ENCODE peak calls at places on chromosomes 1 and 21, in eight cellular contexts. One of them, this sample, is unnamed.

GRCh38 chr1:218346391-218347204 is 1.5 kb downstream of the TGFB2 start:
- DNase-seq in activated CD4-positive, CD25-positive, alpha-beta regulatory T cell treated with anti-CD3 and anti-CD28 coated beads, Interleukin-2, amount 50 U/mL, for 72 hours: no peak
- DNase-seq in activated naive CD4-positive, alpha-beta T cell treated with Interleukin-2 at 50 U/mL for 16 hours: peak; percentile 6
- DNase-seq in lung: no peak
- DNase-seq in NCI-H1105: peak; percentile 43
- DNase-seq in progenitor cell of endocrine pancreas: no peak
- DNase-seq in uterus: peak; percentile 47
- DNase-seq in T-helper 9 cell: no peak
- DNase-seq in this sample: no peak

GRCh38 chr1:103525114-103525606 is 339 bp upstream of the RNPC3 start:
- DNase-seq in progenitor cell of endocrine pancreas: no peak
- DNase-seq in activated naive CD4-positive, alpha-beta T cell treated with Interleukin-2 at 50 U/mL for 16 hours: no peak
- DNase-seq in uterus: peak; percentile 16
- DNase-seq in lung: no peak
- DNase-seq in activated CD4-positive, CD25-positive, alpha-beta regulatory T cell treated with anti-CD3 and anti-CD28 coated beads, Interleukin-2, amount 50 U/mL, for 72 hours: no peak
- DNase-seq in T-helper 9 cell: no peak
- DNase-seq in NCI-H1105: peak; percentile 46
- DNase-seq in this sample: peak; percentile 16

GRCh38 chr1:211089536-211089935 is 44.4 kb downstream of the KCNH1 start:
- DNase-seq in NCI-H1105: no peak
- DNase-seq in uterus: no peak
- DNase-seq in lung: no peak
- DNase-seq in activated CD4-positive, CD25-positive, alpha-beta regulatory T cell treated with anti-CD3 and anti-CD28 coated beads, Interleukin-2, amount 50 U/mL, for 72 hours: no peak
- DNase-seq in activated naive CD4-positive, alpha-beta T cell treated with Interleukin-2 at 50 U/mL for 16 hours: no peak
- DNase-seq in T-helper 9 cell: no peak
- DNase-seq in progenitor cell of endocrine pancreas: no peak
- DNase-seq in this sample: no peak

GRCh38 chr21:38951095-38951745 is 145.5 kb downstream of the ETS2 start:
- DNase-seq in T-helper 9 cell: no peak
- DNase-seq in activated naive CD4-positive, alpha-beta T cell treated with Interleukin-2 at 50 U/mL for 16 hours: no peak
- DNase-seq in uterus: no peak
- DNase-seq in NCI-H1105: no peak
- DNase-seq in lung: no peak
- DNase-seq in activated CD4-positive, CD25-positive, alpha-beta regulatory T cell treated with anti-CD3 and anti-CD28 coated beads, Interleukin-2, amount 50 U/mL, for 72 hours: no peak
- DNase-seq in progenitor cell of endocrine pancreas: no peak
- DNase-seq in this sample: no peak

GRCh38 chr1:213704941-213705340 is 282.8 kb upstream of the PROX1 start:
- DNase-seq in NCI-H1105: no peak
- DNase-seq in uterus: no peak
- DNase-seq in lung: no peak
- DNase-seq in T-helper 9 cell: no peak
- DNase-seq in activated CD4-positive, CD25-positive, alpha-beta regulatory T cell treated with anti-CD3 and anti-CD28 coated beads, Interleukin-2, amount 50 U/mL, for 72 hours: no peak
- DNase-seq in progenitor cell of endocrine pancreas: no peak
- DNase-seq in activated naive CD4-positive, alpha-beta T cell treated with Interleukin-2 at 50 U/mL for 16 hours: no peak
- DNase-seq in this sample: no peak

GRCh38 chr1:17009706-17010105 is 2.0 kb downstream of the ATP13A2 start:
- DNase-seq in uterus: no peak
- DNase-seq in activated naive CD4-positive, alpha-beta T cell treated with Interleukin-2 at 50 U/mL for 16 hours: no peak
- DNase-seq in T-helper 9 cell: no peak
- DNase-seq in progenitor cell of endocrine pancreas: no peak
- DNase-seq in activated CD4-positive, CD25-positive, alpha-beta regulatory T cell treated with anti-CD3 and anti-CD28 coated beads, Interleukin-2, amount 50 U/mL, for 72 hours: no peak
- DNase-seq in NCI-H1105: no peak
- DNase-seq in lung: no peak
- DNase-seq in this sample: no peak

GRCh38 chr1:212561501-212561931 is 47.0 kb upstream of the ATF3 start:
- DNase-seq in lung: no peak
- DNase-seq in T-helper 9 cell: no peak
- DNase-seq in activated CD4-positive, CD25-positive, alpha-beta regulatory T cell treated with anti-CD3 and anti-CD28 coated beads, Interleukin-2, amount 50 U/mL, for 72 hours: no peak
- DNase-seq in activated naive CD4-positive, alpha-beta T cell treated with Interleukin-2 at 50 U/mL for 16 hours: no peak
- DNase-seq in progenitor cell of endocrine pancreas: no peak
- DNase-seq in NCI-H1105: no peak
- DNase-seq in uterus: no peak
- DNase-seq in this sample: peak; percentile 66

GRCh38 chr1:174953657-174954435 is 45.9 kb upstream of the CACYBP start:
- DNase-seq in activated CD4-positive, CD25-positive, alpha-beta regulatory T cell treated with anti-CD3 and anti-CD28 coated beads, Interleukin-2, amount 50 U/mL, for 72 hours: no peak
- DNase-seq in T-helper 9 cell: no peak
- DNase-seq in activated naive CD4-positive, alpha-beta T cell treated with Interleukin-2 at 50 U/mL for 16 hours: no peak
- DNase-seq in lung: no peak
- DNase-seq in progenitor cell of endocrine pancreas: no peak
- DNase-seq in NCI-H1105: peak; percentile 85
- DNase-seq in uterus: no peak
- DNase-seq in this sample: no peak

GRCh38 chr1:6599141-6599975 is 3.3 kb downstream of the KLHL21 start:
- DNase-seq in activated CD4-positive, CD25-positive, alpha-beta regulatory T cell treated with anti-CD3 and anti-CD28 coated beads, Interleukin-2, amount 50 U/mL, for 72 hours: no peak
- DNase-seq in activated naive CD4-positive, alpha-beta T cell treated with Interleukin-2 at 50 U/mL for 16 hours: peak; percentile 70
- DNase-seq in lung: no peak
- DNase-seq in T-helper 9 cell: peak; percentile 32
- DNase-seq in progenitor cell of endocrine pancreas: no peak
- DNase-seq in uterus: no peak
- DNase-seq in NCI-H1105: no peak
- DNase-seq in this sample: no peak

GRCh38 chr1:82813351-82813750 is 1012.6 kb downstream of the ADGRL2 start:
- DNase-seq in T-helper 9 cell: no peak
- DNase-seq in progenitor cell of endocrine pancreas: no peak
- DNase-seq in activated CD4-positive, CD25-positive, alpha-beta regulatory T cell treated with anti-CD3 and anti-CD28 coated beads, Interleukin-2, amount 50 U/mL, for 72 hours: no peak
- DNase-seq in activated naive CD4-positive, alpha-beta T cell treated with Interleukin-2 at 50 U/mL for 16 hours: no peak
- DNase-seq in NCI-H1105: no peak
- DNase-seq in lung: no peak
- DNase-seq in uterus: no peak
- DNase-seq in this sample: no peak

GRCh38 chr1:92085727-92086126 is 5.6 kb downstream of the BTBD8 start:
- DNase-seq in NCI-H1105: no peak
- DNase-seq in activated CD4-positive, CD25-positive, alpha-beta regulatory T cell treated with anti-CD3 and anti-CD28 coated beads, Interleukin-2, amount 50 U/mL, for 72 hours: no peak
- DNase-seq in uterus: no peak
- DNase-seq in activated naive CD4-positive, alpha-beta T cell treated with Interleukin-2 at 50 U/mL for 16 hours: no peak
- DNase-seq in T-helper 9 cell: no peak
- DNase-seq in lung: no peak
- DNase-seq in progenitor cell of endocrine pancreas: no peak
- DNase-seq in this sample: no peak

GRCh38 chr21:39696196-39696595 is 48.8 kb upstream of the IGSF5 start:
- DNase-seq in activated CD4-positive, CD25-positive, alpha-beta regulatory T cell treated with anti-CD3 and anti-CD28 coated beads, Interleukin-2, amount 50 U/mL, for 72 hours: no peak
- DNase-seq in T-helper 9 cell: no peak
- DNase-seq in uterus: no peak
- DNase-seq in progenitor cell of endocrine pancreas: no peak
- DNase-seq in lung: no peak
- DNase-seq in activated naive CD4-positive, alpha-beta T cell treated with Interleukin-2 at 50 U/mL for 16 hours: no peak
- DNase-seq in NCI-H1105: no peak
- DNase-seq in this sample: no peak

GRCh38 chr1:147177611-147178370 is 5.5 kb upstream of the PRKAB2 start:
- DNase-seq in NCI-H1105: no peak
- DNase-seq in uterus: peak; percentile 19
- DNase-seq in activated naive CD4-positive, alpha-beta T cell treated with Interleukin-2 at 50 U/mL for 16 hours: no peak
- DNase-seq in T-helper 9 cell: no peak
- DNase-seq in progenitor cell of endocrine pancreas: no peak
- DNase-seq in activated CD4-positive, CD25-positive, alpha-beta regulatory T cell treated with anti-CD3 and anti-CD28 coated beads, Interleukin-2, amount 50 U/mL, for 72 hours: no peak
- DNase-seq in lung: no peak
- DNase-seq in this sample: no peak

GRCh38 chr1:32250893-32251716 is at the start of gene LCK:
- DNase-seq in T-helper 9 cell: peak; percentile 48
- DNase-seq in uterus: no peak
- DNase-seq in lung: no peak
- DNase-seq in activated naive CD4-positive, alpha-beta T cell treated with Interleukin-2 at 50 U/mL for 16 hours: peak; percentile 74
- DNase-seq in progenitor cell of endocrine pancreas: no peak
- DNase-seq in activated CD4-positive, CD25-positive, alpha-beta regulatory T cell treated with anti-CD3 and anti-CD28 coated beads, Interleukin-2, amount 50 U/mL, for 72 hours: peak; percentile 66
- DNase-seq in NCI-H1105: no peak
- DNase-seq in this sample: no peak

GRCh38 chr1:100583827-100584226 is 45.9 kb downstream of the GPR88 start:
- DNase-seq in uterus: no peak
- DNase-seq in progenitor cell of endocrine pancreas: no peak
- DNase-seq in T-helper 9 cell: no peak
- DNase-seq in activated naive CD4-positive, alpha-beta T cell treated with Interleukin-2 at 50 U/mL for 16 hours: no peak
- DNase-seq in lung: no peak
- DNase-seq in activated CD4-positive, CD25-positive, alpha-beta regulatory T cell treated with anti-CD3 and anti-CD28 coated beads, Interleukin-2, amount 50 U/mL, for 72 hours: no peak
- DNase-seq in NCI-H1105: no peak
- DNase-seq in this sample: no peak

GRCh38 chr1:73887412-73887811 is 310.6 kb downstream of the LRRIQ3 start:
- DNase-seq in activated naive CD4-positive, alpha-beta T cell treated with Interleukin-2 at 50 U/mL for 16 hours: no peak
- DNase-seq in uterus: no peak
- DNase-seq in T-helper 9 cell: no peak
- DNase-seq in progenitor cell of endocrine pancreas: no peak
- DNase-seq in NCI-H1105: no peak
- DNase-seq in activated CD4-positive, CD25-positive, alpha-beta regulatory T cell treated with anti-CD3 and anti-CD28 coated beads, Interleukin-2, amount 50 U/mL, for 72 hours: no peak
- DNase-seq in lung: no peak
- DNase-seq in this sample: no peak

GRCh38 chr1:234578735-234579134 is 31.2 kb downstream of the IRF2BP2 start:
- DNase-seq in lung: no peak
- DNase-seq in NCI-H1105: no peak
- DNase-seq in T-helper 9 cell: no peak
- DNase-seq in activated naive CD4-positive, alpha-beta T cell treated with Interleukin-2 at 50 U/mL for 16 hours: no peak
- DNase-seq in activated CD4-positive, CD25-positive, alpha-beta regulatory T cell treated with anti-CD3 and anti-CD28 coated beads, Interleukin-2, amount 50 U/mL, for 72 hours: no peak
- DNase-seq in progenitor cell of endocrine pancreas: no peak
- DNase-seq in uterus: no peak
- DNase-seq in this sample: no peak

GRCh38 chr1:53481456-53481855 is 22.3 kb downstream of the DMRTB1 start:
- DNase-seq in lung: no peak
- DNase-seq in NCI-H1105: no peak
- DNase-seq in activated naive CD4-positive, alpha-beta T cell treated with Interleukin-2 at 50 U/mL for 16 hours: no peak
- DNase-seq in activated CD4-positive, CD25-positive, alpha-beta regulatory T cell treated with anti-CD3 and anti-CD28 coated beads, Interleukin-2, amount 50 U/mL, for 72 hours: no peak
- DNase-seq in uterus: no peak
- DNase-seq in progenitor cell of endocrine pancreas: no peak
- DNase-seq in T-helper 9 cell: no peak
- DNase-seq in this sample: no peak

GRCh38 chr1:42964032-42964812 is 5.6 kb upstream of the SLC2A1 start:
- DNase-seq in lung: no peak
- DNase-seq in uterus: no peak
- DNase-seq in NCI-H1105: no peak
- DNase-seq in progenitor cell of endocrine pancreas: no peak
- DNase-seq in activated CD4-positive, CD25-positive, alpha-beta regulatory T cell treated with anti-CD3 and anti-CD28 coated beads, Interleukin-2, amount 50 U/mL, for 72 hours: no peak
- DNase-seq in activated naive CD4-positive, alpha-beta T cell treated with Interleukin-2 at 50 U/mL for 16 hours: no peak
- DNase-seq in T-helper 9 cell: no peak
- DNase-seq in this sample: no peak

GRCh38 chr1:100720751-100721150 is 1.2 kb downstream of the VCAM1 start:
- DNase-seq in progenitor cell of endocrine pancreas: no peak
- DNase-seq in activated CD4-positive, CD25-positive, alpha-beta regulatory T cell treated with anti-CD3 and anti-CD28 coated beads, Interleukin-2, amount 50 U/mL, for 72 hours: no peak
- DNase-seq in lung: no peak
- DNase-seq in activated naive CD4-positive, alpha-beta T cell treated with Interleukin-2 at 50 U/mL for 16 hours: no peak
- DNase-seq in T-helper 9 cell: no peak
- DNase-seq in uterus: no peak
- DNase-seq in NCI-H1105: no peak
- DNase-seq in this sample: no peak

GRCh38 chr1:8155528-8156186 is 129.5 kb upstream of the ERRFI1 start:
- DNase-seq in activated CD4-positive, CD25-positive, alpha-beta regulatory T cell treated with anti-CD3 and anti-CD28 coated beads, Interleukin-2, amount 50 U/mL, for 72 hours: no peak
- DNase-seq in T-helper 9 cell: no peak
- DNase-seq in lung: peak; percentile 46
- DNase-seq in progenitor cell of endocrine pancreas: no peak
- DNase-seq in activated naive CD4-positive, alpha-beta T cell treated with Interleukin-2 at 50 U/mL for 16 hours: no peak
- DNase-seq in uterus: no peak
- DNase-seq in NCI-H1105: no peak
- DNase-seq in this sample: no peak